ENCODE peak calls at places on chromosomes 5 and 9, in seven cellular contexts. One of them, this sample, is unnamed. For H3K4me1 and H3K27me3, the result is how much of the 10 kb centered on the place peaks cover.

GRCh38 chr9:17905356-17906203 is 326.7 kb downstream of the SH3GL2 start:
- DNase-seq in HCT116: no peak
- DNase-seq in spleen: no peak
- DNase-seq in transverse colon: no peak
- DNase-seq in heart left ventricle: no peak
- DNase-seq in breast epithelium: no peak
- DNase-seq in Peyer's patch: no peak
- DNase-seq in this sample: no peak

GRCh38 chr5:151671979-151672378 is 14.7 kb downstream of the SPARC start:
- DNase-seq in HCT116: no peak
- DNase-seq in spleen: no peak
- DNase-seq in transverse colon: peak
- DNase-seq in heart left ventricle: peak
- DNase-seq in breast epithelium: no peak
- DNase-seq in Peyer's patch: no peak
- DNase-seq in this sample: no peak

GRCh38 chr9:21294325-21294724 is 10.8 kb downstream of the IFNA5 start:
- DNase-seq in HCT116: peak
- DNase-seq in spleen: no peak
- DNase-seq in transverse colon: no peak
- DNase-seq in heart left ventricle: no peak
- DNase-seq in breast epithelium: no peak
- DNase-seq in Peyer's patch: no peak
- DNase-seq in this sample: no peak

GRCh38 chr5:998975-999501 is 9.6 kb upstream of the NKD2 start:
- DNase-seq in HCT116: no peak
- DNase-seq in spleen: no peak
- DNase-seq in transverse colon: peak
- DNase-seq in heart left ventricle: peak
- DNase-seq in breast epithelium: no peak
- DNase-seq in Peyer's patch: no peak
- DNase-seq in this sample: no peak

GRCh38 chr5:116563909-116564308 is 10.7 kb downstream of the SEMA6A start:
- DNase-seq in HCT116: no peak
- DNase-seq in spleen: no peak
- DNase-seq in transverse colon: no peak
- DNase-seq in heart left ventricle: no peak
- DNase-seq in breast epithelium: no peak
- DNase-seq in Peyer's patch: no peak
- DNase-seq in this sample: no peak

GRCh38 chr5:168693883-168694282 is 114.7 kb upstream of the PANK3 start:
- DNase-seq in HCT116: no peak
- DNase-seq in spleen: peak
- DNase-seq in transverse colon: no peak
- DNase-seq in heart left ventricle: no peak
- DNase-seq in breast epithelium: no peak
- DNase-seq in Peyer's patch: no peak
- DNase-seq in this sample: no peak

GRCh38 chr9:91880378-91880972 is 69.6 kb downstream of the ROR2 start:
- DNase-seq in HCT116: no peak
- DNase-seq in spleen: no peak
- DNase-seq in transverse colon: no peak
- DNase-seq in heart left ventricle: no peak
- DNase-seq in breast epithelium: no peak
- DNase-seq in Peyer's patch: no peak
- DNase-seq in this sample: no peak

GRCh38 chr9:38288502-38288901 is 104.0 kb upstream of the ALDH1B1 start:
- DNase-seq in HCT116: no peak
- DNase-seq in spleen: no peak
- DNase-seq in transverse colon: no peak
- DNase-seq in heart left ventricle: no peak
- DNase-seq in breast epithelium: no peak
- DNase-seq in Peyer's patch: no peak
- DNase-seq in this sample: no peak

GRCh38 chr9:68530618-68531017 is 10.1 kb downstream of the TMEM252 start:
- DNase-seq in HCT116: no peak
- DNase-seq in spleen: peak
- DNase-seq in transverse colon: peak
- DNase-seq in heart left ventricle: peak
- DNase-seq in breast epithelium: no peak
- DNase-seq in Peyer's patch: no peak
- DNase-seq in this sample: no peak

GRCh38 chr9:89179920-89180667 is 1.5 kb upstream of the SHC3 start:
- DNase-seq in HCT116: peak
- DNase-seq in spleen: peak
- DNase-seq in transverse colon: peak
- DNase-seq in heart left ventricle: peak
- DNase-seq in breast epithelium: peak
- DNase-seq in Peyer's patch: peak
- DNase-seq in this sample: peak
- TF ChIP-seq POLR2A in HCT116: peak
- TF ChIP-seq POLR2A in spleen: no peak
- TF ChIP-seq POLR2A in transverse colon: peak
- TF ChIP-seq POLR2A in heart left ventricle: no peak
- TF ChIP-seq POLR2A in breast epithelium: no peak
- TF ChIP-seq POLR2A in Peyer's patch: peak
- TF ChIP-seq POLR2A in this sample: no peak

DNA sequence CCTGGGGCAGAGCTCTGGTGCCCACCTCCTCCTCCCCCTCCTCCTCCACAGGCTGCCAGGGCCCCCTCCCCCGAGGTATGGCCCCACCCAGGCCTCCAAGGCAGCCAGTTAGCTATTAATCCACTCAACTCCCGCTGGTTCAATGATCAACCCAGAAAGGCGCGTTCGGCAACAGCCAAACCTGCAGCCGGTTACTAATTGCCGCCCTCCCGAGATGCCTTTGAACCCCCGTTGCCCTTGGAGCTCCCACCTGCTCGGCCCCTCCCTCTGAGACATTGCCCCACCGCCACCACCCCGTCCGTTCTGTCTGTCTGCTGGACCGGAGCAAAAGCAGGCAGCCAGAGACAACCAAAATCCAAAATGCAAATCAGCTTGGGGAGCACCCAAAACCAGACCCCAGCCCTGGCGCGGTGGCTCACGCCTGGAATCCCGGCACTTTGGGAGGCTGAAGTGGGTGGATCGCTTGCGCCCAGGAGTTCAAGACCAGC is 25.8 kb downstream of the NOTCH1 start:
- DNase-seq in HCT116: no peak
- DNase-seq in spleen: no peak
- DNase-seq in transverse colon: peak
- DNase-seq in heart left ventricle: no peak
- DNase-seq in breast epithelium: no peak
- DNase-seq in Peyer's patch: no peak
- DNase-seq in this sample: no peak
- H3K4me1 ChIP-seq in HCT116: under half
- H3K4me1 ChIP-seq in spleen: under half
- H3K4me1 ChIP-seq in transverse colon: under half
- H3K4me1 ChIP-seq in heart left ventricle: under half
- H3K4me1 ChIP-seq in breast epithelium: under half
- H3K4me1 ChIP-seq in Peyer's patch: under half
- H3K4me1 ChIP-seq in this sample: under half

DNA sequence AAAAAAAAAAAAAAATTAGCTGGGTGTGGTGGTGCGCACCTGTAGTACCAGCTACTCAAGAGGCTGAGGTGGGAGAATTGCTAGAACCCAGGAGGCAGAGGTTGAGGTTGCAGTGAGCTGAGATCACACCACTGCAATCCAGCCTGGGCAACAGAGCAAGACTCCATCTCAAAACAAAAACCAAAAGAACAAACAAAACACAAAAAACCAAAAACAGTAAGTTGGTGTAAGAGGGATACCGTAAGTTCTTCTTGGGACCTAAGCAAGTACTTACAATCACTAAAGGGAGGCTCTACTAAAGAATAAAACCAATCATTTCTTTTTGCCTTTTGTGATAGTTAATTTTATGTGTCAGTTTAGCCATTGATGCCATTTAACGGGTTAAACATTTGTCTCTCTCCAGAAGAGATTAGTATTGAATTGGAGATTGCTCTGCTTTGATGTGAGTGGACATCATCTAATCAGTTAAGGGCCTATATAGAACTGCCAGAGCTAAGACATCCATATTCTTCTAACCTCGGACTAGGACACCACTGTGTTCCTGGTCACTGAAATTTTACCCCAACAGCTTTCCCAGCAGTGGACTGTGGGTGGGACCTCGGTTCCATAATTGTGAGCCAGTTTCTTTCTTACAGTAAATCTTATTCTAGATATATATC is 10.5 kb upstream of the ETF1 start:
- DNase-seq in HCT116: no peak
- DNase-seq in spleen: no peak
- DNase-seq in transverse colon: no peak
- DNase-seq in heart left ventricle: no peak
- DNase-seq in breast epithelium: no peak
- DNase-seq in Peyer's patch: no peak
- DNase-seq in this sample: no peak
- H3K27me3 ChIP-seq in HCT116: under half
- H3K27me3 ChIP-seq in spleen: under half
- H3K27me3 ChIP-seq in transverse colon: under half
- H3K27me3 ChIP-seq in heart left ventricle: under half
- H3K27me3 ChIP-seq in breast epithelium: under half
- H3K27me3 ChIP-seq in Peyer's patch: under half
- H3K27me3 ChIP-seq in this sample: under half

GRCh38 chr5:53160895-53161294 is 51.3 kb upstream of the MOCS2 start:
- DNase-seq in HCT116: no peak
- DNase-seq in spleen: no peak
- DNase-seq in transverse colon: no peak
- DNase-seq in heart left ventricle: no peak
- DNase-seq in breast epithelium: no peak
- DNase-seq in Peyer's patch: no peak
- DNase-seq in this sample: no peak

GRCh38 chr5:53161876-53162275 is 52.3 kb upstream of the MOCS2 start:
- DNase-seq in HCT116: no peak
- DNase-seq in spleen: no peak
- DNase-seq in transverse colon: no peak
- DNase-seq in heart left ventricle: no peak
- DNase-seq in breast epithelium: no peak
- DNase-seq in Peyer's patch: no peak
- DNase-seq in this sample: no peak

GRCh38 chr5:53166101-53166500 is 56.5 kb upstream of the MOCS2 start:
- DNase-seq in HCT116: no peak
- DNase-seq in spleen: no peak
- DNase-seq in transverse colon: no peak
- DNase-seq in heart left ventricle: no peak
- DNase-seq in breast epithelium: no peak
- DNase-seq in Peyer's patch: no peak
- DNase-seq in this sample: no peak

GRCh38 chr5:53167836-53168235 is 58.3 kb upstream of the MOCS2 start:
- DNase-seq in HCT116: no peak
- DNase-seq in spleen: no peak
- DNase-seq in transverse colon: peak
- DNase-seq in heart left ventricle: peak
- DNase-seq in breast epithelium: no peak
- DNase-seq in Peyer's patch: no peak
- DNase-seq in this sample: no peak

DNA sequence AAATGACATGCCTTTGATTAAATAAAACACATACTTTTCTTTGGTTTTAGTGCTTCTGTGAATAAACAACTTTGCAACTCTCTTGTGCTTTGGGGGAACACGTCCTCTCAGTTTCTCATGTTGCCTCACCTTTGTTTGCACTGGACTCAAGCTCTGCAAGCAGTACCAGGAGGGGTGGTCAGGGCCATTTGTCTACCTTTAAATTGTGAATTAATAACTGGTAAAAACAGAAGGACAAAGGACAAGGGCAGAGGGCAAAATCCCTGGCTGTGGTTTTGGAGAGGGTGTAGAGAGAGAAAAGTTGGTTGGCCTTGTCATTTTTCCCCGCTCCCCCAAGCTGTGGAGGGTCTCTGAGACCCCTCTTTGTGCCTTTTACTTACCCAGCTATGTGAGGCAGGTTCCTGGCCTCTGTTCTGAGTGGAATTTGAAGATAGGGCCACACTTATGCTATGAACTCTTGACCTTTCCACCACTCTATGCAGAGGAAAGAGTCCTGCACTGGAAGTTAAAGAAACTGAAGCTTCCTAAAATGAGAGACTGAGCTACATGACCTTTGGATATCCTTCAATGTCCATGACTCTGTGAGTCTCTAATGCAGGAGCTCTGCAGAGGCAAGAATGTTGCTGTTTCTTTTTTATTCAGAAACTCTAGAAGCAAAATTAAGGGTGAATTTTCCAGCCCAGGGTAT is 55.1 kb upstream of the MOCS2 start:
- DNase-seq in HCT116: no peak
- DNase-seq in spleen: no peak
- DNase-seq in transverse colon: no peak
- DNase-seq in heart left ventricle: no peak
- DNase-seq in breast epithelium: no peak
- DNase-seq in Peyer's patch: no peak
- DNase-seq in this sample: no peak
- TF ChIP-seq POLR2A in HCT116: no peak
- TF ChIP-seq POLR2A in spleen: no peak
- TF ChIP-seq POLR2A in transverse colon: no peak
- TF ChIP-seq POLR2A in heart left ventricle: no peak
- TF ChIP-seq POLR2A in breast epithelium: no peak
- TF ChIP-seq POLR2A in Peyer's patch: no peak
- TF ChIP-seq POLR2A in this sample: no peak

DNA sequence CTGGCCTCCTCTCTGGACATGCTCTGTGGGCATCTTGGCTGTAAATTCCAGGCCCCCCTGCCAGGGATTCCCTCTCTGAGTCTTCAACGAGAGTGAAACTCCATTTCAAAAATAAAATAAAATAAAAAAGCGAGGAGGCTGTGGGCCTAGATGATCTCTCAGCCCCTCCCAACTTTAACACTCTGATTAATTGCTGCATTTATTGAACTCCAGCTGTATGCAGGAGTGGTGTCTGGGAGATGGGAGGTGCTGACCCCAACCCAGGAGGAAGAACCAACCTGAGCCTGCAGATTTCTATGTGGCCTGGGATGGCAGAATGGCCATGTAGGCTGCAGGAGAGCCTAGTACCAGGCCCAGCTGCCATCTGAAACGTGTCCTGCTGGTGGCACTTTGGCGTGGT is 154.5 kb upstream of the IER5L start:
- DNase-seq in HCT116: no peak
- DNase-seq in spleen: no peak
- DNase-seq in transverse colon: no peak
- DNase-seq in heart left ventricle: no peak
- DNase-seq in breast epithelium: no peak
- DNase-seq in Peyer's patch: no peak
- DNase-seq in this sample: no peak
- H3K4me1 ChIP-seq in HCT116: half or more
- H3K4me1 ChIP-seq in spleen: under half
- H3K4me1 ChIP-seq in transverse colon: under half
- H3K4me1 ChIP-seq in heart left ventricle: half or more
- H3K4me1 ChIP-seq in breast epithelium: under half
- H3K4me1 ChIP-seq in Peyer's patch: under half
- H3K4me1 ChIP-seq in this sample: half or more

DNA sequence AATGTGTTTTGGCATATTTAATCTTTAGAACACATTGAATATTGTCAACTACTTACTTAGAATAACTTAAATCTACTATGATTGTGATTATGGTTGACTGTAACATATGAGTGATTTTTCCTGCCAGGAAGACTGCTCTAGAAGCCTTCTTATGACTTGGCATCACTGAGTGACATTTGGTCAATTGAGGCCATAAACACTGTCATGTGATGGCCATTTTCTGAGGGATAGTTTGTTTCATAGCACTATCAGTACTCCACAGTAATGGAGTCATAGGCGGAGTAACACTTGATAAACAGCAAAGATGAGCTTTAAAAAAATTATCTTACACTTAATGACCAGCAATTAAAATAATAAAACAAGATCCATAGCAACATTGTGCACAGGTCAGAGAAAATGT is 31.0 kb downstream of the C9orf40 start:
- DNase-seq in HCT116: no peak
- DNase-seq in spleen: no peak
- DNase-seq in transverse colon: no peak
- DNase-seq in heart left ventricle: no peak
- DNase-seq in breast epithelium: no peak
- DNase-seq in Peyer's patch: no peak
- DNase-seq in this sample: no peak
- H3K27me3 ChIP-seq in HCT116: under half
- H3K27me3 ChIP-seq in spleen: under half
- H3K27me3 ChIP-seq in transverse colon: under half
- H3K27me3 ChIP-seq in heart left ventricle: under half
- H3K27me3 ChIP-seq in breast epithelium: under half
- H3K27me3 ChIP-seq in Peyer's patch: under half
- H3K27me3 ChIP-seq in this sample: under half

This sample was measured in esophagus squamous epithelium.